ENCODE peak calls at places on chromosomes 2 and 18, in eight cellular contexts. One of them, this sample, is unnamed.

GRCh38 chr2:224945134-224945533 is 97.1 kb downstream of the DOCK10 start:
- DNase-seq in NCI-H345: no peak
- DNase-seq in H9: no peak
- DNase-seq in ELF-1: no peak
- DNase-seq in NCI-H774: no peak
- DNase-seq in HEK293T: no peak
- DNase-seq in GM10248: no peak
- DNase-seq in GM23248: no peak
- DNase-seq in this sample: no peak

GRCh38 chr2:117885308-117885707 is 70.8 kb downstream of the DDX18 start:
- DNase-seq in H9: no peak
- DNase-seq in GM23248: no peak
- DNase-seq in ELF-1: no peak
- DNase-seq in HEK293T: no peak
- DNase-seq in NCI-H774: no peak
- DNase-seq in NCI-H345: no peak
- DNase-seq in GM10248: no peak
- DNase-seq in this sample: no peak

GRCh38 chr2:63790913-63791312 is 50.8 kb upstream of the UGP2 start:
- DNase-seq in H9: no peak
- DNase-seq in NCI-H345: no peak
- DNase-seq in ELF-1: no peak
- DNase-seq in GM10248: no peak
- DNase-seq in HEK293T: no peak
- DNase-seq in GM23248: peak; percentile 91
- DNase-seq in NCI-H774: no peak
- DNase-seq in this sample: no peak

GRCh38 chr2:134185639-134186038 is 68.2 kb upstream of the MGAT5 start:
- DNase-seq in NCI-H774: no peak
- DNase-seq in HEK293T: no peak
- DNase-seq in ELF-1: no peak
- DNase-seq in GM23248: no peak
- DNase-seq in NCI-H345: no peak
- DNase-seq in GM10248: no peak
- DNase-seq in H9: no peak
- DNase-seq in this sample: no peak

GRCh38 chr2:74538881-74539339 is 9.2 kb downstream of the HTRA2 start:
- DNase-seq in NCI-H774: no peak
- DNase-seq in HEK293T: no peak
- DNase-seq in GM10248: peak; percentile 53
- DNase-seq in H9: no peak
- DNase-seq in NCI-H345: no peak
- DNase-seq in ELF-1: no peak
- DNase-seq in GM23248: no peak
- DNase-seq in this sample: no peak

GRCh38 chr18:14999085-14999975 is 251.4 kb downstream of the ANKRD30B start:
- DNase-seq in NCI-H774: no peak
- DNase-seq in H9: no peak
- DNase-seq in GM23248: no peak
- DNase-seq in ELF-1: peak; percentile 28
- DNase-seq in GM10248: no peak
- DNase-seq in HEK293T: no peak
- DNase-seq in NCI-H345: no peak
- DNase-seq in this sample: no peak

GRCh38 chr2:237631029-237631785 is 3.8 kb downstream of the LRRFIP1 start:
- DNase-seq in GM23248: peak; percentile 66
- DNase-seq in H9: no peak
- DNase-seq in ELF-1: no peak
- DNase-seq in HEK293T: no peak
- DNase-seq in GM10248: no peak
- DNase-seq in NCI-H774: no peak
- DNase-seq in NCI-H345: no peak
- DNase-seq in this sample: no peak

GRCh38 chr2:108906403-108907077 is 82.5 kb downstream of the EDAR start:
- DNase-seq in ELF-1: no peak
- DNase-seq in NCI-H774: no peak
- DNase-seq in GM23248: no peak
- DNase-seq in H9: peak; percentile 19
- DNase-seq in NCI-H345: no peak
- DNase-seq in HEK293T: no peak
- DNase-seq in GM10248: peak; percentile 5
- DNase-seq in this sample: no peak

GRCh38 chr2:199556886-199557285 is 99.1 kb upstream of the SATB2 start:
- DNase-seq in NCI-H345: no peak
- DNase-seq in H9: no peak
- DNase-seq in ELF-1: no peak
- DNase-seq in NCI-H774: no peak
- DNase-seq in GM10248: no peak
- DNase-seq in HEK293T: no peak
- DNase-seq in GM23248: peak; percentile 24
- DNase-seq in this sample: no peak

GRCh38 chr2:130825231-130825971 is 11.3 kb upstream of the ARHGEF4 start:
- DNase-seq in GM23248: no peak
- DNase-seq in ELF-1: no peak
- DNase-seq in H9: no peak
- DNase-seq in NCI-H345: no peak
- DNase-seq in GM10248: no peak
- DNase-seq in HEK293T: no peak
- DNase-seq in NCI-H774: no peak
- DNase-seq in this sample: no peak